ENCODE peak calls at places on chromosomes 1 and 21, in seven cellular contexts. O, H, V, Z, T, N and Q are unnamed samples.

GRCh38 chr1:22376001-22376400 is 75.7 kb upstream of the ZBTB40 start:
- DNase-seq in O (no peak), H (no peak), V (no peak), Z (no peak), T (no peak), N (no peak), Q (no peak)

GRCh38 chr1:155011437-155011907 is 8.9 kb downstream of the ZBTB7B start:
- DNase-seq in O (no peak), H (no peak), V (no peak), Z (no peak), T (no peak), N (no peak), Q (no peak)

GRCh38 chr1:185044981-185045792 is at the start of gene RNF2:
- DNase-seq in O (peak), H (peak), V (peak), Z (peak), T (peak), N (peak), Q (no peak)

GRCh38 chr1:54413295-54413694 is 7.1 kb upstream of the SSBP3 start:
- DNase-seq in O (peak), H (peak), V (no peak), Z (no peak), T (peak), N (peak), Q (no peak)

GRCh38 chr21:18023099-18023498 is 203.9 kb upstream of the C21orf91 start:
- DNase-seq in O (no peak), H (no peak), V (no peak), Z (no peak), T (no peak), N (no peak), Q (no peak)

GRCh38 chr1:63615809-63616420 is 22.7 kb downstream of the PGM1 start:
- DNase-seq in O (no peak), H (peak), V (no peak), Z (peak), T (peak), N (peak), Q (peak)

GRCh38 chr1:234778215-234779159 is 168.5 kb upstream of the IRF2BP2 start:
- DNase-seq in O (peak), H (no peak), V (no peak), Z (no peak), T (no peak), N (no peak), Q (no peak)

GRCh38 chr1:168100315-168101002 is 36.3 kb downstream of the GPR161 start:
- DNase-seq in O (peak), H (no peak), V (no peak), Z (no peak), T (no peak), N (no peak), Q (no peak)

GRCh38 chr1:154614887-154615286 is 6.9 kb upstream of the ADAR start:
- DNase-seq in O (no peak), H (peak), V (no peak), Z (no peak), T (no peak), N (no peak), Q (no peak)

GRCh38 chr1:201619513-201619912 is 80.6 kb downstream of the NAV1 start:
- DNase-seq in O (no peak), H (no peak), V (no peak), Z (no peak), T (no peak), N (no peak), Q (no peak)

GRCh38 chr1:205239078-205239477 is 11.3 kb downstream of the TMCC2 start:
- DNase-seq in O (no peak), H (no peak), V (no peak), Z (no peak), T (no peak), N (no peak), Q (no peak)

GRCh38 chr1:114152211-114153050 is 1.2 kb downstream of the SYT6 start:
- DNase-seq in O (no peak), H (peak), V (no peak), Z (no peak), T (no peak), N (no peak), Q (no peak)

GRCh38 chr1:36176151-36176949 is 20.4 kb downstream of the MAP7D1 start:
- DNase-seq in O (no peak), H (no peak), V (no peak), Z (no peak), T (no peak), N (no peak), Q (no peak)

GRCh38 chr1:220225957-220226356 is 46.3 kb downstream of the RAB3GAP2 start:
- DNase-seq in O (no peak), H (no peak), V (no peak), Z (no peak), T (no peak), N (no peak), Q (no peak)

GRCh38 chr1:100219879-100220278 is 29.8 kb downstream of the DBT start:
- DNase-seq in O (no peak), H (peak), V (no peak), Z (no peak), T (no peak), N (no peak), Q (no peak)

GRCh38 chr1:23957096-23957495 is 2.5 kb upstream of the PNRC2 start:
- DNase-seq in O (no peak), H (no peak), V (no peak), Z (no peak), T (no peak), N (no peak), Q (no peak)

GRCh38 chr1:156796340-156797097 is 20.1 kb downstream of the SH2D2A start:
- DNase-seq in O (no peak), H (no peak), V (no peak), Z (no peak), T (no peak), N (no peak), Q (no peak)

GRCh38 chr1:183733610-183734219 is 71.2 kb upstream of the RGL1 start:
- DNase-seq in O (no peak), H (peak), V (no peak), Z (no peak), T (no peak), N (no peak), Q (peak)

GRCh38 chr1:94083653-94084052 is 37.3 kb downstream of the ABCA4 start:
- DNase-seq in O (no peak), H (no peak), V (no peak), Z (no peak), T (no peak), N (no peak), Q (no peak)

GRCh38 chr1:223137402-223138100 is 5.5 kb downstream of the TLR5 start:
- DNase-seq in O (no peak), H (peak), V (no peak), Z (no peak), T (no peak), N (no peak), Q (peak)

GRCh38 chr1:209457618-209458017 is 125.9 kb upstream of the CAMK1G start:
- DNase-seq in O (no peak), H (no peak), V (no peak), Z (no peak), T (no peak), N (no peak), Q (no peak)

GRCh38 chr1:52603301-52603675 is 1.1 kb downstream of the GPX7 start:
- DNase-seq in O (no peak), H (peak), V (no peak), Z (no peak), T (no peak), N (no peak), Q (no peak)
- H3K4me3 ChIP-seq in O (peak), H (no peak), V (no peak), Z (peak), T (peak), N (peak), Q (peak)

DNA sequence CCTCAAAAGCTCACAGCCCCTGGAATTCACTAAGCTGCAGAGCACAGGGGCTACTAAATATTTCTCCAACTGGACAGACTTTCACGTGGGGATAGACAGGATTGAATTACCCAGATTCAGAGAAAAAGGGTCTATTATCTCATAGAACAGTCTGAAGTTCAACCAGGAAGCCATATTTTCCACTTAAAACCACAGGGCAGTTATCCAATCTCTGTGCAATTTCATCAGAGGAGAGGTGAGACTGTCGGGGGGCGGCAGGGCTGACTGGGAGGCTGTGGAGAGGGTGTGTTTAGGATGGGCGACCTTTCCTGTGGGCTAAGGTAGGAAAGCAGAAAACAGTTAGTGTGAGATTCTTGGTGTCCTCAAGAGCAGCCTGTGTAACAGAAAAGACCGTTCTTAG is 124.5 kb downstream of the RIPK4 start:
- DNase-seq in O (no peak), H (peak), V (no peak), Z (no peak), T (no peak), N (no peak), Q (no peak)
- H3K4me3 ChIP-seq in O (no peak), H (no peak), V (no peak), Z (no peak), T (no peak), N (no peak), Q (no peak)

GRCh38 chr21:33403786-33404571 is 766 bp downstream of the IFNGR2 start:
- DNase-seq in O (peak), H (peak), V (no peak), Z (no peak), T (peak), N (peak), Q (no peak)

GRCh38 chr21:33399821-33400220 is 3.4 kb upstream of the IFNGR2 start:
- DNase-seq in O (no peak), H (no peak), V (no peak), Z (no peak), T (no peak), N (no peak), Q (no peak)

GRCh38 chr21:33401617-33401967 is 1.6 kb upstream of the IFNGR2 start:
- DNase-seq in O (no peak), H (no peak), V (no peak), Z (no peak), T (peak), N (no peak), Q (no peak)

GRCh38 chr21:33403128-33403785 is at the start of gene IFNGR2:
- DNase-seq in O (no peak), H (peak), V (no peak), Z (no peak), T (peak), N (no peak), Q (no peak)

GRCh38 chr21:33402011-33402979 is 918 bp upstream of the IFNGR2 start:
- DNase-seq in O (peak), H (peak), V (no peak), Z (no peak), T (peak), N (peak), Q (no peak)
- H3K4me3 ChIP-seq in O (peak), H (peak), V (peak), Z (peak), T (peak), N (peak), Q (peak)

GRCh38 chr1:66337249-66337648 is 196.7 kb upstream of the SGIP1 start:
- DNase-seq in O (no peak), H (no peak), V (no peak), Z (no peak), T (no peak), N (no peak), Q (no peak)

GRCh38 chr1:66336641-66336991 is 197.3 kb upstream of the SGIP1 start:
- DNase-seq in O (no peak), H (no peak), V (no peak), Z (no peak), T (no peak), N (no peak), Q (no peak)

GRCh38 chr1:66342707-66343106 is 191.2 kb upstream of the SGIP1 start:
- DNase-seq in O (no peak), H (no peak), V (no peak), Z (no peak), T (no peak), N (no peak), Q (no peak)

GRCh38 chr1:66341446-66342089 is 192.4 kb upstream of the SGIP1 start:
- DNase-seq in O (no peak), H (no peak), V (no peak), Z (no peak), T (no peak), N (no peak), Q (no peak)

GRCh38 chr1:66339944-66340343 is 194.0 kb upstream of the SGIP1 start:
- DNase-seq in O (no peak), H (peak), V (no peak), Z (no peak), T (no peak), N (no peak), Q (no peak)
- H3K4me3 ChIP-seq in O (no peak), H (no peak), V (no peak), Z (no peak), T (peak), N (no peak), Q (no peak)

DNA sequence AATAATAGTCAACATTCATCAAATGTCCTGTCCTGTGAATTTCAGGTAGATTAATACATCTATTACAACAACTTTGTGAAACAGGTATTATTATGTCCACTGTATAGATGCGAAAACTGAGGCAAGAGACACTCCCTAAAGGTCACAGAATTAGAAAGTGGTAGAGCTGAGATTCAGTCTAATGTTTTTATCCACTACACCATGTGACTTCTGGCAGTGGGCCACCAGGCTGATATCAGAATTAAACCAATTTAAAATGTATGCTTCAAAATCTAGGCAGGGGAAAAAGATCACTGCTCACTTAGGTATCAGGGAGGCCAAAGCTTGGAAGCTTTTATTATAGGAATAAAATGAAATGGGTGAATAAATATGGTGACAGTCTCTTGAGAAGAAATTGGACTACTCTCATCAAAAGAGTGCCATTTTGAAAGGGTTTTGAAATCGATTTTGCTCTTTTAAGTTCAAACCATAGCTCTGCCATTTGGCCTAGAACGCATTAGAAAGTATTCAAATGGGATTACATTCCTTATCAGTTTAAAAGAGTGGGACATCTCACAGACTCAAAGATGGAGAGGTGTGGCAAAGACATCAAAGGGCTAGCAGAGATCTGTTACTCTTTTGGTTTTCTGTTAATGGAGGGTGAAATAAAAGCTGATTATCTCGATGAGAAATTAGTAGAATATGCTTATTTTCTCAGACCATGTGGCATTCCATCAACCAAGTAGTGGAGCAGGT is 1.9 kb downstream of the DDAH1 start:
- DNase-seq in O (no peak), H (no peak), V (no peak), Z (no peak), T (no peak), N (no peak), Q (no peak)
- H3K4me3 ChIP-seq in O (peak), H (peak), V (peak), Z (no peak), T (no peak), N (peak), Q (peak)

DNA sequence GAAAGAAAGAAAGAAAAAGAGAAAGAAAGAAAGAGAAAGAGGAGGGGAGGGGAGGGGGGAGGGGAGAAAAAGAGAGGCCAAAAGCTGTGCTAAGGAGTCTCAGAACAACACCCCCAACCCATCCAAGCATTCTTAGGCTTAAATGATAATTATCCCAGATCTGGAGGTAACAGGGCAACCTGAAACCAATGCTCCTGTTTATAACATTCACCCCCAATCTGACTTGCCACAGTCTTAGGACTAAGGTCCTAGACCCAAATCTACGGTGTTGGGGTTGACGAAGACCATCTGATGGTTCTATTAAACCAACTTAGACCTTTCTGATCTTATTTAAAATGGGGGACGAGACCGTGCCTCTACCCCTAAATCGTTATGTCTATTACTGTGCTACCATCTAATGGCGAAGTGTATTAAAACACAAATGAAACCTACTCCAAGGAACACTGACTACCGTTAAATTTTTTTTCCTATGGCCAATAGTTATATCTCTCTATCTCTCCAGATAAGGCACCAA is 119.3 kb upstream of the CDC42BPA start:
- DNase-seq in O (no peak), H (peak), V (no peak), Z (no peak), T (no peak), N (no peak), Q (peak)
- H3K4me3 ChIP-seq in O (peak), H (no peak), V (no peak), Z (no peak), T (no peak), N (peak), Q (peak)

GRCh38 chr1:225878282-225878681 is 3.9 kb downstream of the TMEM63A start:
- DNase-seq in O (no peak), H (no peak), V (no peak), Z (no peak), T (no peak), N (no peak), Q (no peak)
- H3K4me3 ChIP-seq in O (peak), H (no peak), V (no peak), Z (peak), T (peak), N (no peak), Q (no peak)

GRCh38 chr1:111988743-111989453 is 570 bp downstream of the KCND3 start:
- DNase-seq in O (no peak), H (no peak), V (no peak), Z (no peak), T (no peak), N (no peak), Q (no peak)
- H3K4me3 ChIP-seq in O (peak), H (peak), V (peak), Z (no peak), T (no peak), N (peak), Q (no peak)

DNA sequence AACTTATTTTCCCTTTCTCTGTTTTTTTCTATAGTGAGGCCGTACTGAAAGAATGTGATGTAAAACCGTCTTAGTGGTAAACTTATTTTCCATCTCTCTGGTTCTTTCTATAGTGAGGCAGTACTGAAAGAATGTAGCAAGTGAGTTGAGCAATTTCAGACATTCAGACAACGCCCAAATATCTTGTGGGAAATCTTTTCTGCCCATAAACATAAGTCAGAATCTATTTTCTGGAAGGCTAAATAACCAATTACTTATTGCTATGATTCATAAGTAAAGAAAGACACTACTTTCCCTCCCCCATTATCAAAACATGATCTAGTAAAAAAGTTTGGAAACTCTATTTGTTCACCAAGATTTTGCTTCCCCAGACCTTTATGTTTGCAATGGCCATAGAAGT is 18.8 kb upstream of the SCCPDH start:
- DNase-seq in O (no peak), H (peak), V (no peak), Z (no peak), T (no peak), N (no peak), Q (no peak)
- H3K4me3 ChIP-seq in O (no peak), H (no peak), V (no peak), Z (no peak), T (no peak), N (no peak), Q (no peak)

GRCh38 chr1:87048237-87048636 is 133.8 kb downstream of the HS2ST1 start:
- DNase-seq in O (no peak), H (no peak), V (no peak), Z (no peak), T (no peak), N (no peak), Q (no peak)

GRCh38 chr1:87052400-87052799 is 138.0 kb downstream of the HS2ST1 start:
- DNase-seq in O (no peak), H (no peak), V (no peak), Z (no peak), T (no peak), N (no peak), Q (no peak)

GRCh38 chr1:87052986-87053385 is 138.6 kb downstream of the HS2ST1 start:
- DNase-seq in O (no peak), H (no peak), V (no peak), Z (no peak), T (no peak), N (no peak), Q (no peak)

GRCh38 chr1:87056974-87057373 is 142.5 kb downstream of the HS2ST1 start:
- DNase-seq in O (no peak), H (no peak), V (no peak), Z (no peak), T (no peak), N (no peak), Q (no peak)

GRCh38 chr1:87051965-87052364 is 137.5 kb downstream of the HS2ST1 start:
- DNase-seq in O (no peak), H (no peak), V (no peak), Z (no peak), T (no peak), N (no peak), Q (no peak)
- H3K4me3 ChIP-seq in O (no peak), H (no peak), V (no peak), Z (no peak), T (no peak), N (no peak), Q (no peak)